ENCODE peak calls at places on chromosome 1, in five cellular contexts. K is stomach, E is endodermal cell, L is AG08396, B is cardiac muscle cell. Z is an unnamed sample.

GRCh38 chr1:176058686-176059085 is 148.4 kb downstream of the COP1 start:
- DNase-seq in K (no peak), E (peak), L (no peak), B (peak), Z (no peak)

GRCh38 chr1:81458186-81458585 is 342.5 kb upstream of the ADGRL2 start:
- DNase-seq in K (no peak), E (no peak), L (no peak), B (no peak), Z (no peak)

GRCh38 chr1:31702836-31703404 is 897 bp downstream of the COL16A1 start:
- DNase-seq in K (no peak), E (no peak), L (no peak), B (no peak), Z (peak)

GRCh38 chr1:30816211-30817082 is 58.9 kb upstream of the LAPTM5 start:
- DNase-seq in K (no peak), E (peak), L (peak), B (peak), Z (peak)

GRCh38 chr1:19772053-19772452 is 27.7 kb downstream of the TMCO4 start:
- DNase-seq in K (no peak), E (peak), L (no peak), B (no peak), Z (no peak)

GRCh38 chr1:10457910-10458309 is 8.1 kb downstream of the CORT start:
- DNase-seq in K (no peak), E (no peak), L (no peak), B (no peak), Z (no peak)

GRCh38 chr1:19010995-19011696 is 54.7 kb upstream of the IFFO2 start:
- DNase-seq in K (peak), E (peak), L (peak), B (no peak), Z (peak)

GRCh38 chr1:235511470-235512240 is 7.4 kb upstream of the B3GALNT2 start:
- DNase-seq in K (no peak), E (peak), L (no peak), B (peak), Z (peak)

GRCh38 chr1:41380979-41381690 is 19.9 kb downstream of the FOXO6 start:
- DNase-seq in K (peak), E (no peak), L (peak), B (no peak), Z (no peak)

GRCh38 chr1:65014321-65014720 is 48.0 kb upstream of the JAK1 start:
- DNase-seq in K (no peak), E (no peak), L (no peak), B (no peak), Z (no peak)

GRCh38 chr1:241156231-241156965 is 200.6 kb downstream of the RGS7 start:
- DNase-seq in K (peak), E (no peak), L (no peak), B (no peak), Z (peak)

GRCh38 chr1:75338974-75339483 is 204.8 kb downstream of the LHX8 start:
- DNase-seq in K (no peak), E (no peak), L (no peak), B (no peak), Z (no peak)

GRCh38 chr1:27011058-27011764 is 1.4 kb downstream of the TENT5B start:
- DNase-seq in K (peak), E (peak), L (peak), B (peak), Z (peak)

GRCh38 chr1:17869826-17870225 is 114.7 kb downstream of the ACTL8 start:
- DNase-seq in K (no peak), E (no peak), L (no peak), B (no peak), Z (peak)

Z was measured in EL.